ENCODE peak calls at places on chromosomes 6 and 20, in eight cellular contexts. O is SK-N-SH; D is thoracic aorta; V is CD8-positive, alpha-beta T cell; F is IMR-90; K is BE2C; J is astrocyte; A is lower lobe of right lung. Q is an unnamed sample. For H3K4me1, the result is how much of the 10 kb centered on the place peaks cover.

GRCh38 chr6:20455175-20456075 is 53.7 kb downstream of the E2F3 start:
- DNase-seq in J (no peak), O (no peak), D (no peak), K (no peak), F (peak), A (no peak), V (no peak), Q (no peak)

GRCh38 chr20:51763965-51764602 is 4.1 kb downstream of the ATP9A start:
- DNase-seq in J (peak), F (peak), V (no peak), K (no peak), O (no peak), A (no peak), D (no peak), Q (no peak)

GRCh38 chr6:161487694-161488093 is 213.8 kb upstream of the AGPAT4 start:
- DNase-seq in D (no peak), A (no peak), V (no peak), O (no peak), J (peak), K (no peak), F (no peak), Q (no peak)

GRCh38 chr6:38470548-38470947 is 169.2 kb downstream of the BTBD9 start:
- DNase-seq in J (no peak), F (no peak), O (no peak), V (no peak), D (no peak), A (no peak), K (no peak), Q (no peak)

GRCh38 chr20:25072226-25072811 is 9.6 kb downstream of the VSX1 start:
- DNase-seq in K (no peak), J (no peak), D (no peak), F (no peak), V (no peak), A (no peak), O (no peak), Q (peak)

GRCh38 chr6:96721227-96721626 is 116.0 kb downstream of the GPR63 start:
- DNase-seq in K (no peak), V (no peak), J (no peak), O (no peak), F (no peak), D (no peak), A (no peak), Q (no peak)

GRCh38 chr6:56827908-56828649 is 126.8 kb upstream of the BEND6 start:
- DNase-seq in V (no peak), A (no peak), F (peak), D (no peak), O (no peak), K (no peak), J (peak), Q (no peak)

GRCh38 chr6:143206550-143206949 is 145.9 kb downstream of the AIG1 start:
- DNase-seq in F (no peak), K (no peak), A (no peak), D (no peak), O (no peak), J (no peak), V (no peak), Q (no peak)

GRCh38 chr6:134585529-134585873 is 267.6 kb upstream of the SGK1 start:
- DNase-seq in O (no peak), K (peak), F (no peak), A (no peak), V (no peak), J (no peak), D (no peak), Q (no peak)

GRCh38 chr20:53914861-53915458 is 155.4 kb downstream of the BCAS1 start:
- DNase-seq in D (no peak), J (no peak), V (no peak), O (peak), F (no peak), A (no peak), K (no peak), Q (no peak)

GRCh38 chr6:18423426-18423825 is 36.3 kb downstream of the RNF144B start:
- DNase-seq in D (no peak), V (no peak), A (no peak), F (no peak), O (no peak), J (no peak), K (no peak), Q (no peak)

GRCh38 chr6:81938991-81939773 is 186.7 kb upstream of the TENT5A start:
- DNase-seq in K (no peak), O (no peak), F (peak), A (no peak), V (no peak), D (no peak), J (peak), Q (peak)

GRCh38 chr20:49328790-49329189 is 50.9 kb upstream of the ZNFX1 start:
- DNase-seq in F (no peak), V (no peak), D (no peak), J (no peak), O (no peak), A (no peak), K (no peak), Q (no peak)

GRCh38 chr6:50030777-50031562 is 9.2 kb upstream of the DEFB110 start:
- DNase-seq in O (peak), J (no peak), D (no peak), V (no peak), A (no peak), F (peak), K (peak), Q (peak)

GRCh38 chr20:48750941-48751620 is 76.7 kb downstream of the PREX1 start:
- DNase-seq in D (no peak), A (peak), K (no peak), V (peak), J (peak), F (no peak), O (peak), Q (no peak)

GRCh38 chr20:40489886-40490285 is 199.2 kb downstream of the MAFB start:
- DNase-seq in A (no peak), K (no peak), D (no peak), O (no peak), F (no peak), J (peak), V (no peak), Q (peak)

GRCh38 chr20:17651761-17652388 is 30.2 kb downstream of the RRBP1 start:
- DNase-seq in O (no peak), J (no peak), V (no peak), F (no peak), A (no peak), D (no peak), K (no peak), Q (no peak)

GRCh38 chr6:66538548-66539135 is 831.6 kb upstream of the EYS start:
- DNase-seq in K (no peak), O (peak), J (no peak), D (no peak), A (no peak), F (no peak), V (no peak), Q (no peak)

GRCh38 chr6:65706436-65706835 is 590 bp downstream of the EYS start:
- DNase-seq in K (no peak), D (no peak), F (no peak), A (no peak), O (no peak), V (no peak), J (no peak), Q (no peak)

GRCh38 chr20:5008743-5009142 is 7.4 kb upstream of the SLC23A2 start:
- DNase-seq in V (no peak), A (no peak), K (no peak), J (no peak), D (no peak), O (no peak), F (peak), Q (no peak)

GRCh38 chr6:3894535-3895302 is 45.5 kb downstream of the FAM50B start:
- DNase-seq in D (no peak), A (no peak), O (no peak), F (no peak), V (no peak), J (no peak), K (no peak), Q (no peak)

GRCh38 chr20:5136096-5136495 is 9.3 kb downstream of the CDS2 start:
- DNase-seq in D (no peak), F (no peak), A (no peak), J (peak), O (no peak), K (no peak), V (no peak), Q (no peak)

GRCh38 chr6:2086328-2087008 is 158.9 kb downstream of the GMDS start:
- DNase-seq in K (no peak), F (no peak), J (no peak), D (no peak), V (no peak), A (no peak), O (no peak), Q (no peak)

GRCh38 chr20:58312836-58313235 is 3.3 kb downstream of the RAB22A start:
- DNase-seq in V (no peak), F (no peak), K (no peak), O (no peak), D (no peak), J (no peak), A (no peak), Q (no peak)

GRCh38 chr6:105401247-105402089 is 1.4 kb downstream of the PREP start:
- DNase-seq in K (no peak), J (peak), D (no peak), A (no peak), F (peak), O (peak), V (no peak), Q (peak)

GRCh38 chr20:30502670-30503069 is 754.8 kb upstream of the DEFB115 start:
- DNase-seq in D (no peak), O (no peak), J (no peak), F (no peak), V (no peak), K (no peak), A (no peak), Q (no peak)

GRCh38 chr6:3813918-3814317 is 35.3 kb upstream of the FAM50B start:
- DNase-seq in V (no peak), A (no peak), F (no peak), D (no peak), K (no peak), J (no peak), O (no peak), Q (no peak)

GRCh38 chr6:130672153-130672552 is 155.1 kb upstream of the SMLR1 start:
- DNase-seq in O (no peak), A (no peak), J (no peak), V (no peak), F (no peak), D (no peak), K (no peak), Q (no peak)

GRCh38 chr6:1871936-1872335 is 262.2 kb downstream of the FOXC1 start:
- DNase-seq in O (peak), D (no peak), V (no peak), F (no peak), K (no peak), A (no peak), J (no peak), Q (no peak)

GRCh38 chr20:24106155-24106800 is 117.7 kb upstream of the GGTLC1 start:
- DNase-seq in K (no peak), O (no peak), A (no peak), V (no peak), F (no peak), D (no peak), J (no peak), Q (no peak)

GRCh38 chr20:32468860-32469259 is 110.7 kb downstream of the ASXL1 start:
- DNase-seq in V (no peak), F (no peak), A (no peak), K (no peak), D (no peak), J (no peak), O (no peak), Q (no peak)

GRCh38 chr20:32470025-32470861 is 112.1 kb downstream of the ASXL1 start:
- DNase-seq in A (peak), O (peak), D (no peak), J (peak), K (peak), F (peak), V (peak), Q (peak)

GRCh38 chr20:32472581-32473207 is 112.4 kb downstream of the NOL4L start:
- DNase-seq in A (no peak), V (no peak), K (no peak), J (no peak), O (no peak), D (no peak), F (no peak), Q (no peak)

GRCh38 chr20:32473231-32474008 is 111.7 kb downstream of the NOL4L start:
- DNase-seq in J (no peak), K (peak), V (no peak), D (no peak), F (no peak), O (peak), A (no peak), Q (no peak)

GRCh38 chr20:32470940-32471339 is 112.8 kb downstream of the ASXL1 start:
- DNase-seq in D (no peak), K (no peak), O (no peak), A (no peak), F (no peak), J (no peak), V (no peak), Q (no peak)
- H3K4me1 ChIP-seq in D (under half), K (under half), O (half or more), A (half or more), F (under half), J (half or more), V (under half), Q (under half)

GRCh38 chr20:37522258-37523011 is 1.4 kb downstream of the NNAT start:
- DNase-seq in O (peak), D (no peak), J (peak), V (no peak), A (peak), F (peak), K (peak), Q (peak)

GRCh38 chr20:37520417-37520751 is 666 bp upstream of the NNAT start:
- DNase-seq in J (no peak), O (no peak), K (no peak), F (no peak), A (no peak), D (no peak), V (no peak), Q (no peak)

GRCh38 chr20:37523012-37523391 is 2.0 kb downstream of the NNAT start:
- DNase-seq in J (no peak), K (no peak), F (no peak), D (no peak), A (no peak), V (no peak), O (no peak), Q (no peak)

GRCh38 chr20:37519508-37520416 is 1.3 kb upstream of the NNAT start:
- DNase-seq in A (no peak), J (no peak), D (no peak), F (no peak), V (no peak), K (peak), O (peak), Q (peak)

DNA sequence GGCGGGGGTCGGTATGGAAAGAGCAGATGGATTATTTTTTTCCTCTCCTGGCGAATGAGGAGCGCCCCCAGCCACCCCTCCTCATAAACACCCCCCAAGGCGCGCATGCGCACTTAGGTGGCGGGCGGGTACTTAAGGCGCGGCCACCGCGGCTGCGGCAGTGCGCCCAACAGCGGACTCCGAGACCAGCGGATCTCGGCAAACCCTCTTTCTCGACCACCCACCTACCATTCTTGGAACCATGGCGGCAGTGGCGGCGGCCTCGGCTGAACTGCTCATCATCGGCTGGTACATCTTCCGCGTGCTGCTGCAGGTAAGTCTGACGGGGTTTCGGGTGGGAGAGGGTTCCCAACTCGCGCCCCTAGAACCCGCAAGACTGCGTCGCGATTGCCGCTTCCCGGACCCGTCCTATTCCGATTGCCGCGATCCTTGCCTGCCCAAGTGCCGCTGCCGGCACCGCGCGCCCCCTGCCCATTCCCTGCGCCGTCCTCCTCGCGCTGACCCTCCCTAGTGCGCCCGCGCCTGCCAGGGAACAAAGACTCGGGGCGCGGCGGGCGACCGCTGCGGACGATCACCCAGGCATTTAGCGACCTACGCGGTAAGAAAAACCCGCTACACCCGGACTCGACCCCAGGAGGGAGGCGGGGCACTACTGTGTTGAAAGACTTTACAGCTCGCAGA is at the start of gene NNAT:
- DNase-seq in O (peak), A (no peak), J (no peak), K (no peak), D (no peak), F (no peak), V (no peak), Q (peak)
- H3K4me3 ChIP-seq in O (peak), A (peak), J (peak), K (no peak), D (peak), F (peak), V (no peak), Q (peak)

GRCh38 chr6:101117397-101118185 is 236.5 kb upstream of the ASCC3 start:
- DNase-seq in O (no peak), A (no peak), V (no peak), F (no peak), K (no peak), D (no peak), J (no peak), Q (peak)

GRCh38 chr6:101110814-101111213 is 229.7 kb upstream of the ASCC3 start:
- DNase-seq in J (no peak), F (peak), V (no peak), A (no peak), D (no peak), K (no peak), O (no peak), Q (no peak)

GRCh38 chr6:101116337-101116736 is 235.2 kb upstream of the ASCC3 start:
- DNase-seq in D (no peak), K (no peak), F (no peak), O (no peak), J (no peak), A (no peak), V (no peak), Q (no peak)

GRCh38 chr6:101113468-101114260 is 232.5 kb upstream of the ASCC3 start:
- DNase-seq in K (no peak), O (no peak), V (no peak), D (no peak), J (no peak), A (no peak), F (no peak), Q (no peak)

GRCh38 chr6:101114703-101115102 is 233.6 kb upstream of the ASCC3 start:
- DNase-seq in V (no peak), O (peak), J (peak), D (no peak), F (peak), K (peak), A (no peak), Q (peak)
- TF ChIP-seq CTCF in V (no peak), O (peak), J (peak), D (peak), F (peak), K (peak), A (peak), Q (peak)

GRCh38 chr20:62374431-62375152 is 7.5 kb upstream of the LAMA5 start:
- DNase-seq in K (no peak), A (no peak), O (peak), J (no peak), D (no peak), F (peak), V (no peak), Q (no peak)
- H3K4me1 ChIP-seq in K (under half), A (half or more), O (half or more), J (under half), D (under half), F (under half), V (under half), Q (under half)

GRCh38 chr20:31842471-31843157 is 2.8 kb downstream of the FOXS1 start:
- DNase-seq in F (peak), O (peak), D (no peak), V (no peak), A (no peak), K (peak), J (peak), Q (no peak)
- H3K4me3 ChIP-seq in F (no peak), O (no peak), D (peak), V (no peak), A (no peak), K (no peak), J (peak), Q (no peak)

DNA sequence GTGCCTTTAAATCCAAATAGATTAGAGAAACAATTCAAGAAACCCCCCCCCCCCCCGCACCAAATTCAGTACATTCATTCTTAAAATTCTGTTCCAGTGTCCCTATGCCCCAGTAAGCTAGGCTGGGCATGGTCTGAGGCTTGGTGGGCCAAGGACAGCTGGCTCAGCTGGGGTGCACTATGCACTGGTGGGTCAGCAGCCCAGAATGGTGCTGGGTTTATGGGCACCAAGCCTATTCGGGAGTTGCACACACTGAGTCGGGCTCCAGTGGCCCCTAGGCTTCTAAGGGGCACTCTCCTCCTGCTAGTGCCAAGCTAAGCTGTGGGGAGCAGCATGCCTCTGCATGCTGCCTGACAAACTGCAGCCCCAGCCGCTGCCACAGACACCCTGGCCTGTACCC is 20.1 kb upstream of the HLA-B start:
- DNase-seq in D (no peak), A (no peak), V (no peak), O (no peak), K (no peak), F (no peak), J (no peak), Q (no peak)
- TF ChIP-seq CTCF in D (no peak), A (no peak), V (no peak), O (no peak), K (no peak), F (no peak), J (no peak), Q (no peak)

DNA sequence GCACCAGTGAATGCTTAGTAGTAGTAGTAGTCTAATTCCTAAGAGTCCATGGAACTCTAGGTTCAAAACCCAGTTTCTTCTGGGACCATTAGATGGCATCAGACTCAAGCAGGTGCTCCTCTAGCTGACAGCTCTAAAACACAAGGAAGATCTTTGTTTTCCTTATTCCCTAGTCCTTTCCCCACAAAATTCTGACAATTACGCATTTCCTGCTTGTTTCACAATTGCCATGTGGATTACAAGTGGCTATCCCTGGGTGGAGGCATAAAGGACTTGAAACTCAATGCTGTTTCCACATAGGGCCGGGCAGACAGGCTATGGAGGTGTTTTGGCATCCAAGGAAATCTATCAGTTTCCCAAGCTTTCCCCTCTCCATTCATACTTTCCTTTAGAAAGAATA is 9.2 kb upstream of the HLA-DOB start:
- DNase-seq in A (no peak), O (no peak), D (no peak), F (peak), J (peak), V (no peak), K (no peak), Q (peak)
- H3K4me1 ChIP-seq in A (under half), O (under half), D (under half), F (under half), J (under half), V (under half), K (under half), Q (under half)

Q was measured in cardiac muscle cell.